ENCODE peak calls at places on chromosomes 4 and X, in ten cellular contexts. S is HCT116, Z is endothelial cell of umbilical vein, Y is adrenal gland, E is Peyer's patch, U is body of pancreas, G is sigmoid colon, P is upper lobe of left lung, V is H54, B is breast epithelium. H is an unnamed sample.

GRCh38 chr4:25973346-25973745 is 59.3 kb downstream of the SMIM20 start:
- DNase-seq in U (no peak), Z (no peak), S (no peak), Y (no peak), P (no peak), E (no peak), V (no peak), G (peak), B (no peak), H (no peak)

GRCh38 chrX:38233891-38234807 is 13.5 kb upstream of the SRPX start:
- DNase-seq in B (peak), E (no peak), P (no peak), S (no peak), G (peak), Y (peak), Z (peak), V (no peak), U (no peak), H (no peak)

GRCh38 chrX:102840871-102841705 is 96.0 kb upstream of the RAB40AL start:
- DNase-seq in Z (peak), V (no peak), U (no peak), S (no peak), P (no peak), G (no peak), E (no peak), Y (no peak), B (no peak), H (no peak)

GRCh38 chr4:11399461-11399971 is 29.2 kb downstream of the HS3ST1 start:
- DNase-seq in Z (no peak), U (no peak), B (no peak), V (no peak), Y (no peak), P (no peak), G (peak), E (no peak), S (no peak), H (no peak)

GRCh38 chr4:111748157-111748556 is 397.1 kb upstream of the FAM241A start:
- DNase-seq in V (no peak), U (no peak), P (no peak), G (no peak), S (no peak), E (no peak), Z (no peak), B (no peak), Y (no peak), H (no peak)

GRCh38 chr4:11724731-11725130 is 296.0 kb upstream of the HS3ST1 start:
- DNase-seq in U (no peak), B (no peak), S (no peak), V (no peak), G (no peak), E (no peak), P (no peak), Y (no peak), Z (peak), H (no peak)

GRCh38 chr4:25253072-25253447 is 19.2 kb downstream of the PI4K2B start:
- DNase-seq in Z (no peak), P (no peak), E (no peak), Y (no peak), G (no peak), U (no peak), B (no peak), V (no peak), S (no peak), H (no peak)

GRCh38 chr4:29770627-29771026 is 949.5 kb upstream of the PCDH7 start:
- DNase-seq in G (no peak), Z (no peak), V (no peak), P (no peak), E (no peak), B (no peak), S (peak), U (no peak), Y (no peak), H (no peak)

GRCh38 chrX:68832516-68833447 is 4.0 kb downstream of the EFNB1 start:
- DNase-seq in Z (no peak), G (peak), S (no peak), U (no peak), E (peak), Y (peak), P (peak), B (no peak), V (no peak), H (peak)

GRCh38 chr4:62898115-62898514 is 1511.1 kb downstream of the TECRL start:
- DNase-seq in E (no peak), P (no peak), U (no peak), Y (no peak), S (no peak), V (no peak), G (peak), Z (no peak), B (no peak), H (no peak)

GRCh38 chr4:110663738-110664444 is 41.0 kb upstream of the PITX2 start:
- DNase-seq in G (no peak), P (no peak), E (no peak), U (no peak), V (no peak), Z (no peak), Y (no peak), S (no peak), B (no peak), H (no peak)

GRCh38 chrX:154411322-154411980 is at the start of gene TAFAZZIN:
- DNase-seq in Z (peak), G (peak), B (peak), E (peak), V (peak), Y (peak), S (no peak), P (peak), U (peak), H (peak)

GRCh38 chrX:154412468-154412867 is 1.1 kb downstream of the TAFAZZIN start:
- DNase-seq in S (no peak), Z (no peak), Y (no peak), P (peak), V (no peak), B (no peak), U (no peak), E (peak), G (no peak), H (no peak)

GRCh38 chrX:154411981-154412340 is 622 bp downstream of the TAFAZZIN start:
- DNase-seq in Z (peak), B (peak), U (peak), Y (peak), V (no peak), P (peak), G (peak), S (no peak), E (peak), H (peak)

GRCh38 chrX:154409222-154409871 is at the start of gene DNASE1L1:
- DNase-seq in Y (peak), U (peak), E (peak), P (peak), Z (peak), G (peak), B (peak), S (no peak), V (peak), H (peak)

GRCh38 chrX:154408659-154409221 is 314 bp downstream of the DNASE1L1 start:
- DNase-seq in V (no peak), S (no peak), P (no peak), B (no peak), U (no peak), G (no peak), Y (no peak), Z (no peak), E (no peak), H (no peak)
- TF ChIP-seq POLR2A in V (peak), S (no peak), P (no peak), B (no peak), U (no peak), G (no peak), Y (no peak), Z (no peak), E (no peak), H (no peak)

DNA sequence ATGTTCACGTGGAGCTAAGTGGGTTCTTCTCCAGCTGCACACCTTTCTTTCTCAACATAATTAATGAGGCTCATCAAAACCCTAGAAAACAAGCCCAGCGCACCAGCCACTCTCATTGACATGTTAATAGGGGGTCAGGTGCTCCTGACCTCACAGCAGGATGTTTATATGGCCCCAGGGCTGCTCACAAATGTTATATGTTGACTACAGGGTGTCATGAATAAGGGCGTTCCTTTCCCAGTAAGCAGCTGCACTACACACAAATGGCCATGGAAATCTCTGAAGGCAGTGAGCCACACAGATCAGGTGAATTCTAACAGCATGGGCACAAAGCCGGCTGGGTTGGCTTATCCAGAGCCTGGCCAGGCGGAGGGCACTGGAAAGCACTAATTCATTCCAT is 209.8 kb downstream of the MGST2 start:
- DNase-seq in U (peak), G (no peak), P (no peak), Z (no peak), V (no peak), E (no peak), S (no peak), Y (no peak), B (no peak), H (no peak)
- TF ChIP-seq POLR2A in U (no peak), G (no peak), P (no peak), Z (no peak), V (no peak), E (no peak), S (no peak), Y (no peak), B (no peak), H (no peak)

GRCh38 chrX:53395605-53396298 is 26.7 kb downstream of the SMC1A start:
- DNase-seq in U (no peak), S (no peak), G (no peak), V (no peak), Z (no peak), Y (no peak), B (no peak), E (no peak), P (no peak), H (no peak)
- TF ChIP-seq POLR2A in U (no peak), S (no peak), G (no peak), V (no peak), Z (no peak), Y (no peak), B (no peak), E (no peak), P (no peak), H (no peak)

DNA sequence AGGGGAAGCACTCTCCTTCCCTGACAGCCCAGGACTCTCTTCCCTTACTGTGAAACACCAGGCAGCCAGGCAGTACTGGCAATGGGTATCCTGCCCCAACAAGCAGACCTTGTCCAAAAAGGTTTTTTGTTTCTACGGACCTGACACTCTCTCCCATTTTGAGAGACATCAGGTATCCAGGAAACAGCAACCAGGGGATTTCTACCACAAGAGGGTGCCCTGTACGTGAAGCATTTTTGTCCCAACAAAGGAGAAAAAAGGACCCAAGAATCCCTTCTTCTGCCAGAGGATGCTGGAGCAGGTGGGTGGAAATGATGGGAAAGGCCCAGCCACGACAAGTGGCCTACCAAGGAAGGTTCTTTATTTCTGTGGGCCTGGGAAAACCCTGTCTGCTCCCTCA is 65.7 kb upstream of the FGF13 start:
- DNase-seq in Y (no peak), Z (no peak), P (no peak), U (no peak), G (no peak), E (no peak), B (no peak), S (no peak), V (no peak), H (no peak)
- TF ChIP-seq POLR2A in Y (no peak), Z (no peak), P (no peak), U (no peak), G (no peak), E (no peak), B (no peak), S (no peak), V (no peak), H (no peak)

GRCh38 chrX:110442631-110443030 is 84.0 kb downstream of the RTL9 start:
- DNase-seq in Z (peak), P (peak), G (no peak), V (peak), Y (no peak), E (no peak), B (no peak), U (peak), S (no peak), H (no peak)

GRCh38 chrX:110440016-110440805 is 81.6 kb downstream of the RTL9 start:
- DNase-seq in V (no peak), U (no peak), B (no peak), S (no peak), Y (no peak), Z (no peak), G (no peak), E (no peak), P (no peak), H (no peak)

GRCh38 chrX:110449312-110449711 is 90.7 kb downstream of the RTL9 start:
- DNase-seq in E (no peak), P (no peak), S (no peak), V (no peak), B (no peak), Y (no peak), Z (no peak), G (no peak), U (no peak), H (no peak)

GRCh38 chrX:110448459-110448858 is 89.8 kb downstream of the RTL9 start:
- DNase-seq in B (no peak), P (no peak), E (no peak), Y (no peak), G (no peak), U (no peak), V (no peak), Z (no peak), S (no peak), H (no peak)

GRCh38 chrX:110444996-110445395 is 86.3 kb downstream of the RTL9 start:
- DNase-seq in Z (no peak), V (no peak), G (no peak), S (no peak), Y (no peak), U (no peak), P (no peak), B (no peak), E (no peak), H (no peak)
- TF ChIP-seq POLR2A in Z (no peak), V (no peak), G (no peak), S (no peak), Y (no peak), U (no peak), P (no peak), B (no peak), E (no peak), H (no peak)

DNA sequence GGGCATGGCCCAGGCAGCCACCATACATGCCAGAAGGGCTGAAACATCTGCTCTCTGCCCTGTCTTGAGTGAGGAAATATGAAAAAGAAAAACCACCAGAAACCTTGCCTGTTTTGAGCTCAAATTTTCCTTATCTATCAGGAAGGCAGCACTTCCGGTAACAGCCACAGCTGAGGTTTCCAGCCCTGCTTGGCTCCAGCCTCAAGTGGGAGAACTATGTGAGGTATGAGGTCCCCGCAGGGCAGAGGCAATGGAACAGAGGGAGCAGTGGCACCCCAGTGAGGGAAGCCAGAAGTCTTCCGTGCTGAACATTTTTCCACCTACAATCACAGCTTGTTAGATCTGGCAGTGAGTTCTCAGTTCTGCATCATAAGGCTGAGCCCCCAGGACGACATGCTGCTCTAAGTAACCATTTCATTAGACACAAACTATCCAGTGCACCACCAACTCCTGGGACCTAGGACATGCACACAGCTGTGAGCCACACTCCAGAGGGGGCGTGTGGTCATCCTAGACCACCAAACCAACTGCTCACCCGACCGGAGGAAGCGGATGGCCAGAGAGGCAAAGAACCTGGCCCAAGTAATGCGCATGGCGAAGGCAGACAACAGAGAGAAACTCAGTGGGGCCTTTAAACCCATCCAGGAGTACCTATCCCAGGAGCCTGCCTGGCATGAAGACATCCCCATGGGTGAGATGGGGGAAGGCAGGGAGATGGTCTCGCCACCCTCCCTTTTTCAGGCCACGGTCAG is 22.6 kb downstream of the WDR1 start:
- DNase-seq in U (no peak), B (peak), Y (peak), E (no peak), S (no peak), G (no peak), Z (peak), V (no peak), P (peak), H (peak)
- TF ChIP-seq POLR2A in U (no peak), B (no peak), Y (no peak), E (no peak), S (no peak), G (no peak), Z (peak), V (no peak), P (no peak), H (no peak)

GRCh38 chr4:108622828-108623227 is 2.5 kb downstream of the RPL34 start:
- DNase-seq in S (no peak), E (no peak), G (no peak), Z (no peak), Y (no peak), V (no peak), B (no peak), U (no peak), P (no peak), H (no peak)

GRCh38 chr4:108620933-108621905 is 843 bp downstream of the RPL34 start:
- DNase-seq in V (no peak), S (no peak), G (no peak), U (peak), E (no peak), P (no peak), Z (peak), B (no peak), Y (no peak), H (no peak)

GRCh38 chr4:108626056-108626455 is 5.7 kb downstream of the RPL34 start:
- DNase-seq in S (no peak), U (no peak), B (no peak), Y (no peak), Z (no peak), E (no peak), P (no peak), G (no peak), V (no peak), H (no peak)

GRCh38 chr4:108622022-108622421 is 1.6 kb downstream of the RPL34 start:
- DNase-seq in E (no peak), G (no peak), V (no peak), P (no peak), B (no peak), Z (no peak), U (no peak), Y (no peak), S (no peak), H (no peak)

DNA sequence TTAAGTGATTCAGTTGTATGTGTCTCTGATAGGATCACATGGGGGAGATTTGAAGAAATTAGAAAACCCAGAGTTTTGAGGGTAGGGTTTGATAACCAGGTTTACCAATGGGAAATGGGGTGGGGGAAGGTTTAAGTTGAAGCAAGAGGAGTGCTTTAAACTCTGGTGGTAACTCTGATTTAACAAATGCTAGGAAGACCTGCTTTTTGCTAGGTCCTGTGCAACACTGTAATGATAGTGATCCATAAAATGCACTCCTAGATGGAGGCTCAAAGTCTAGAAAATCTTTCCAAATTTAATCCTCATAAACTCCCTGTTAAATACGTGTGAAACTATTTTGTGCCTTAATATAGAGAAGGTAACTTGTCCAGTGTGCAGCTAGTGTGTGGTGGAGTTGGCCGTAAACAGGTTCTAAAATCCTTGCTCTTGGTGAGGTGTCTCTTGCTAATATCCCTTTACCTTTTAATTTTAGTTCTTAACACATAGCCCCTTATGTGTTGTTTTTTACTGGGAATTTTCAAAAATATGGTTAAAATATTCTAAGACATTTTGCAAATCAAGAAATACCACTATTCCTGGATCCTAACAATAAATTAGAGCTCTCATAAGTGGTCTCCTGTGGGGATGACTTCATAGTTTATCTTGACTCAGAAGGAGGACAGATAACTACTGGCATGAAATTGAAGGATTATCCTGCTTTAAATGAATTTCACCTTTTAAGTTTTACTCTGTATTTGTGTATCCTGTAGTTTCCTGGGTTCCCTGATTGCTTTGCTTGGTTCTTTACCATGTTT is 4.1 kb downstream of the RPL34 start:
- DNase-seq in G (no peak), Y (no peak), S (no peak), V (no peak), E (no peak), Z (no peak), U (no peak), P (no peak), B (no peak), H (no peak)
- TF ChIP-seq POLR2A in G (no peak), Y (no peak), S (no peak), V (no peak), E (no peak), Z (no peak), U (no peak), P (no peak), B (no peak), H (no peak)

GRCh38 chrX:129782015-129782495 is 2.3 kb downstream of the SASH3 start:
- DNase-seq in B (no peak), V (no peak), E (peak), Y (no peak), G (no peak), U (no peak), Z (no peak), S (no peak), P (no peak), H (no peak)

GRCh38 chrX:129780441-129781105 is 824 bp downstream of the SASH3 start:
- DNase-seq in Y (no peak), Z (no peak), E (no peak), V (no peak), G (no peak), S (no peak), U (no peak), B (no peak), P (no peak), H (no peak)

GRCh38 chrX:129781134-129782014 is 1.6 kb downstream of the SASH3 start:
- DNase-seq in E (peak), Y (peak), P (peak), S (no peak), B (peak), U (peak), V (no peak), Z (no peak), G (no peak), H (no peak)

GRCh38 chrX:129779086-129779672 is 570 bp upstream of the SASH3 start:
- DNase-seq in G (no peak), Y (no peak), S (no peak), U (no peak), V (no peak), Z (no peak), E (no peak), P (no peak), B (no peak), H (no peak)

GRCh38 chrX:129779747-129780146 is at the start of gene SASH3:
- DNase-seq in Z (no peak), G (peak), P (peak), B (no peak), S (no peak), E (peak), U (peak), Y (peak), V (no peak), H (no peak)
- TF ChIP-seq POLR2A in Z (no peak), G (no peak), P (no peak), B (no peak), S (no peak), E (no peak), U (peak), Y (no peak), V (no peak), H (no peak)

GRCh38 chr4:185813133-185813532 is 1.1 kb upstream of the SORBS2 start:
- DNase-seq in P (no peak), E (no peak), S (no peak), Y (no peak), U (no peak), B (no peak), V (no peak), G (no peak), Z (no peak), H (no peak)
- TF ChIP-seq POLR2A in P (no peak), E (no peak), S (no peak), Y (no peak), U (no peak), B (no peak), V (no peak), G (no peak), Z (no peak), H (no peak)

H was measured in ovary.